ENCODE peak calls at places on chromosomes 13 and 19, in five cellular contexts. T, M, Z, U and J are unnamed samples.

GRCh38 chr13:106205871-106206270 is 329.6 kb downstream of the EFNB2 start:
- DNase-seq in Z (no peak), U (no peak), M (no peak), T (no peak), J (no peak)

GRCh38 chr13:26062853-26063444 is 11.1 kb upstream of the SHISA2 start:
- DNase-seq in U (peak), Z (peak), T (peak), M (peak), J (no peak)

GRCh38 chr13:97367016-97367415 is 67.0 kb upstream of the RAP2A start:
- DNase-seq in T (no peak), M (no peak), Z (no peak), U (no peak), J (no peak)

GRCh38 chr19:35549174-35549788 is 3.9 kb downstream of the TMEM147 start:
- DNase-seq in M (peak), T (peak), Z (peak), U (peak), J (peak)

GRCh38 chr19:23561341-23561740 is 125.7 kb downstream of the ZNF675 start:
- DNase-seq in Z (peak), T (no peak), U (no peak), M (no peak), J (no peak)

GRCh38 chr19:43439183-43440063 is 24.7 kb downstream of the TEX101 start:
- DNase-seq in M (no peak), T (no peak), Z (peak), U (peak), J (no peak)

GRCh38 chr19:15432018-15432494 is 13.3 kb upstream of the AKAP8L start:
- DNase-seq in T (peak), M (peak), Z (no peak), U (no peak), J (no peak)

GRCh38 chr19:409006-409514 is at the start of gene C2CD4C:
- DNase-seq in T (peak), M (peak), U (no peak), Z (no peak), J (peak)

GRCh38 chr13:31276386-31276785 is 76.6 kb downstream of the B3GLCT start:
- DNase-seq in Z (no peak), T (no peak), U (no peak), M (no peak), J (no peak)

GRCh38 chr19:1651548-1652394 is 644 bp downstream of the TCF3 start:
- DNase-seq in T (peak), U (no peak), M (peak), Z (peak), J (no peak)

GRCh38 chr19:42176649-42176989 is 40.9 kb downstream of the DEDD2 start:
- DNase-seq in T (peak), M (peak), U (no peak), Z (no peak), J (no peak)

GRCh38 chr13:35146686-35147085 is 204.6 kb downstream of the NBEA start:
- DNase-seq in M (no peak), Z (no peak), U (no peak), T (no peak), J (no peak)

DNA sequence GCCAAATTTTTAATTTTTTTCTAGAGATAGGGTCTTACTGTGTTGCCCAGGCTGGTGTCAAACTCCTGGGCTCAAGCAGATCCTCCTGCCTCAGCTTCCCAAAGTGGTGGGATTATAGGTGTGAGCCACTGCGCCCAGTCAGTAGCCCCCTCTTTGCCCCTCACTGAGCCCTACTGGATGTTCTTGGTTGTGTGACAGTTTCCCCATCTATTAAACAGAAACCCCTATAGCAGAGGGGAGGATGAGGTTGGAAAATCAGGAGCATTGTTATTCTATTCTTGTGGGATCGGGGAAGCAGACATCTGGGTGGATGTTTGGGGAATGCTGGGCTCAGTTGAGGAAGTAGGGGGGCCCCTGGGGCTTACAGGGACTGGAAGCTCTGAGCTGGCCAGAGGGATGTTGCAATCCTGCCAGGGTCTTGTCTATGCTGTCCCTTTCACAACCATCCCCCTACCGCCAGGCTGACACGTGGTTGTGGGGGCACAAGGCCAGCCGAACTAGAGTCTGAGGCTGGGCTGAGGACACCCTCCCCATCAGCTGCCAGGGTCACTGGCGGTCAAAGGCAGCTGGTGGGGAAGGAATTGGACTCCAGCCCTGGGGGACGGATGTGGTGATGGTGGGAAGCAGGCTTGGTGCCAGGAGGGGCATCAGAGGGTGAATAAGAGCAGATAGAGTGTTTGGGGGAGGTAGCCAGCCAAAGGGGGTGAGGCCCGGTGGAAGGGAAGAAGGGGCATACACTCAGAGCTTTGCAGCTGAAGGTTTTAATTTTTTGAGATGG is 10.9 kb downstream of the APOC1 start:
- DNase-seq in T (no peak), Z (no peak), M (no peak), U (peak), J (no peak)
- H2AFZ ChIP-seq in T (no peak), Z (no peak), M (no peak), U (no peak), J (no peak)

DNA sequence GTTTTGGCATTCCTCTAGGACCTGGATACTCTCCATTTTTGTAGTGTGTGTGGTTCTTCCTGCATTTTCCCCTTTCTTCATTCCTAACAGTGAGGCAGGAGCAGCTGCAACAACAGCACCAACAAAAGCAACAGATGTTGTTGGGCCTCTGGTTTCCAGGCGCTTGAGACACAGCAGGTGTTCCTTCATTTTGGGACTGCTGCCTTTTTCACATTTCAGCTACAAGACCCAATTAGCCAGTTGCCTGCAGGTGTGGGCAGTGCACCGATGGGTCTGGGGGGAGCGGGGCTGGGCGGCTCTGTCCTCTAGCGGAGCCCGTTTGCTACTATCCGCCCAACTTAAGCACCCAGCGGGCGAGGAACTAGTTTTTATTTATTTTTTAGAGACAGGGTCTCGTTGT is 26.0 kb downstream of the ELF1 start:
- DNase-seq in M (no peak), U (no peak), Z (no peak), T (peak), J (peak)
- H3K4me2 ChIP-seq in M (no peak), U (no peak), Z (peak), T (no peak), J (no peak)

DNA sequence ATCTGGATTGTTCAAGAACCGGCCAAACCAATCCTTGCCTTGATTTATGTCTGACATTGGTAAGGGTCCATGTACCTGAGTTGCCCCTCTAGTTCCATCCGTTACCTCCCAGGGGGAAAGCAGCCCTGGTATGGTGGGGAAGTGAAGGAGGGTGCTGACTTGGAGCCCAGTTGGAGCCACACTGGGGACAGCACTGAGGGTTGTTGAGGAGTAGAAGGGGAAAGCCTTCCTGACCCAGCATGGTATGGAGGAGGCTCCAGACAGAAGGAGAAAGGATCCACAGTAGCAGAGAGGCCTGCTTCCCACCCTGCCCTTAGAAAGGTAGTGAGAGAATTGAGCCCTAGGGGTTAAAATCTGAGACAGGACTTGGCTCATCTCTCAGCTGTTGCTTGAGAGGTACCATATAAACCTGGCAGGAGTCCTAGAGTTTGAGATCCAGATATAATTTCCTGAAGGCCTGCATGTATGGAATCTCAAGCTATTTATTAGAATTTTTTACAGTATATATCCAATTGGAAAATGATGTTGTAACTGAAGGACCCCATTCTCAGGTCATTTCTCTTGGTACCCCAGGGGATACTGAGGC is 16.7 kb upstream of the FCGBP start:
- DNase-seq in T (no peak), U (no peak), Z (no peak), M (no peak), J (no peak)
- H2AFZ ChIP-seq in T (no peak), U (no peak), Z (no peak), M (no peak), J (no peak)

GRCh38 chr13:113927661-113928581 is 46.0 kb downstream of the C13orf46 start:
- DNase-seq in M (no peak), T (no peak), U (no peak), Z (peak), J (peak)

GRCh38 chr13:113926301-113926761 is 47.5 kb downstream of the C13orf46 start:
- DNase-seq in T (no peak), Z (no peak), U (no peak), M (no peak), J (peak)

GRCh38 chr13:113928701-113929627 is 44.9 kb downstream of the C13orf46 start:
- DNase-seq in Z (no peak), T (no peak), M (peak), U (no peak), J (peak)

GRCh38 chr13:113929628-113930615 is 44.0 kb downstream of the C13orf46 start:
- DNase-seq in U (no peak), Z (no peak), M (peak), T (no peak), J (peak)

DNA sequence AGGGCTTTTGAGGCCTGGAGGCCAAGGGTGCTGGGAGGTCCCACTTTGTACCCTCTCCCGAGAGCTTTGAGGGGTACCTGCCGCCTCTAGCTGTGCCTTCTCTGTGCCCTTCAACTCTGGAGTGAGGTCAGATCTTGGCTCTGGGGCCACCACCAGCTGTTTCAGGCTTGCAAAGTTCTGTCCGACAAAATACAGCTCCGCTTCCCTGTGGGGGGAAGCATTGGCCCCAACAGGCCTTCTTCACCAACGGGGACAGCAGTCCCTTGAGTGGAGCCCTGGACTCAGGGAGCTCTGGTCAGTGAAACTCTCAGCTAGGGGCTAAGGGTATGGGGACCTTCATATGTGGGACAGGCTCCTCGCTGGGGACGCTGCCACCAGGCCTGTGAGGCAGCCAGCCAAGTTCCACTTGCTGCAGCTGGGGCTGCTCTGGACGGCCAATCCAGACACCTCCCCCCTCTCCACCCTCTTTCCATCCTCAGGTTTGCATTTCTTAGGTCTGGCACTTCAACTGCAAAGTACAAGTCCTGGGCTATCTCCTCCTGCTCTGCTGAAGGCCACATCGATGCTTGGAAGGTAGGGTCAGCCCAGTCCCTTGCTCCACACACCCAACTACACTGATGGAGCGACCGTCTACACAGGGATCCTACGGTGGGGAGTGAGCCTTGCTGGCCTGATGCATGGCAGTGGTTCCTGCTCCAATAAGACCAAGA is 46.8 kb downstream of the C13orf46 start:
- DNase-seq in U (no peak), T (no peak), Z (no peak), M (peak), J (peak)
- H3K4me2 ChIP-seq in U (no peak), T (no peak), Z (peak), M (no peak), J (no peak)

DNA sequence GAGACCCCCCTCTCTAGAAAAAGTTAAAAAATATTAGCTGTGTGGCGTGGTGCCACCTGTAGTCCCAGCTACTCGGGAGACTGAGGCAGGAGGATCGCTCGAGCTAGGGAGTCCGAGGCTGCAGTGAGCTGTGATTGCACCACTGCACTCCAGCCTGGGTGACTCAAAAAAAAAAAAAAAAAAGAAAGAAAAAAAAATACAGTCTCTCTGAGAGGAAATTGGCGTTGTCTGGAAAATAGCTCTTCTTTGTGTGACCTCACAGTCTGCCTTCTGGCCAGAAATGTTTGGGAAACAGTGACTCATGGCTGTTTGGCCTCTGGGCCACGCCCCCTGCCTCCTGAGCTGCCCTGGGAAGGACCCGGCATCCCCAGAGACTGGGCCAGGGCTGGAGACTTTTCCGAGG is 10.7 kb downstream of the MARCHF2 start:
- DNase-seq in T (no peak), U (peak), Z (peak), M (peak), J (peak)
- H2AFZ ChIP-seq in T (no peak), U (no peak), Z (peak), M (peak), J (no peak)

DNA sequence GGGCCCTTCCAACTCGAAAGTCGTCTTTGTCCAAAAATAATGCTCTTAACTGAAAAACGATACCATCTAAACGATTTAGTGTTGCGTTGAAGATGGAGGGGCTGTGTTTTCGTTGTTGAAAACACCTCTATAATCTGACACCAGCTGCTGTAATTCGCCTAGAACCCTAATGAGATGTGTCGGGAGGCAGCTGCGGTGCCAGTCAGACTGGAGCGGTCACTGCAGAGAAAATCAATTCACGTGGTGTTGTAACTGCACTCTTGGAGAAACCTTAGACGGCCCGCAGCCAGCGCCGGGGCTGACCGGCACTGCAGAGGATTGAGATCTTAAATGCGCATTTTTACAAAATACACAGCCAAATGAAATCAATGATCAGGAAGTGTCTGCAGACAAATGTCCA is 339.1 kb downstream of the ZNF536 start:
- DNase-seq in U (no peak), T (peak), Z (no peak), M (peak), J (no peak)
- H3K4me2 ChIP-seq in U (no peak), T (peak), Z (no peak), M (no peak), J (no peak)